ENCODE peak calls at places on chromosomes 3 and 15, in six cellular contexts. One of them, this sample, is unnamed.

GRCh38 chr15:57476533-57476975 is 100.2 kb downstream of the CGNL1 start:
- DNase-seq in testis: no peak
- DNase-seq in cardiac muscle cell: no peak
- DNase-seq in AG10803: peak; percentile 70
- DNase-seq in stomach: no peak
- DNase-seq in progenitor cell of endocrine pancreas: no peak
- DNase-seq in this sample: peak; percentile 50

GRCh38 chr3:38205472-38205805 is 40.1 kb downstream of the OXSR1 start:
- DNase-seq in testis: no peak
- DNase-seq in cardiac muscle cell: no peak
- DNase-seq in AG10803: no peak
- DNase-seq in stomach: no peak
- DNase-seq in progenitor cell of endocrine pancreas: no peak
- DNase-seq in this sample: no peak

GRCh38 chr3:62961874-62962556 is 86.8 kb upstream of the CADPS start:
- DNase-seq in testis: no peak
- DNase-seq in cardiac muscle cell: no peak
- DNase-seq in AG10803: no peak
- DNase-seq in stomach: no peak
- DNase-seq in progenitor cell of endocrine pancreas: no peak
- DNase-seq in this sample: no peak

GRCh38 chr3:177287231-177287630 is 89.9 kb upstream of the TBL1XR1 start:
- DNase-seq in testis: no peak
- DNase-seq in cardiac muscle cell: no peak
- DNase-seq in AG10803: no peak
- DNase-seq in stomach: no peak
- DNase-seq in progenitor cell of endocrine pancreas: no peak
- DNase-seq in this sample: no peak

GRCh38 chr15:44796508-44796907 is 60.2 kb downstream of the TRIM69 start:
- DNase-seq in testis: no peak
- DNase-seq in cardiac muscle cell: no peak
- DNase-seq in AG10803: no peak
- DNase-seq in stomach: no peak
- DNase-seq in progenitor cell of endocrine pancreas: no peak
- DNase-seq in this sample: no peak

GRCh38 chr3:40843851-40844548 is 319.2 kb downstream of the ZNF621 start:
- DNase-seq in testis: no peak
- DNase-seq in cardiac muscle cell: no peak
- DNase-seq in AG10803: no peak
- DNase-seq in stomach: no peak
- DNase-seq in progenitor cell of endocrine pancreas: no peak
- DNase-seq in this sample: peak; percentile 79

GRCh38 chr3:141231923-141232861 is 567 bp downstream of the PXYLP1 start:
- DNase-seq in testis: peak; percentile 39
- DNase-seq in cardiac muscle cell: peak; percentile 58
- DNase-seq in AG10803: no peak
- DNase-seq in stomach: peak; percentile 66
- DNase-seq in progenitor cell of endocrine pancreas: peak; percentile 59
- DNase-seq in this sample: peak; percentile 15

GRCh38 chr3:119580148-119580760 is 962 bp downstream of the ADPRH start:
- DNase-seq in testis: peak; percentile 61
- DNase-seq in cardiac muscle cell: peak; percentile 23
- DNase-seq in AG10803: peak; percentile 14
- DNase-seq in stomach: no peak
- DNase-seq in progenitor cell of endocrine pancreas: no peak
- DNase-seq in this sample: no peak

GRCh38 chr3:29639621-29640290 is 358.9 kb downstream of the RBMS3 start:
- DNase-seq in testis: no peak
- DNase-seq in cardiac muscle cell: no peak
- DNase-seq in AG10803: peak; percentile 40
- DNase-seq in stomach: no peak
- DNase-seq in progenitor cell of endocrine pancreas: no peak
- DNase-seq in this sample: no peak

GRCh38 chr15:99015677-99016568 is 8.3 kb upstream of the PGPEP1L start:
- DNase-seq in testis: no peak
- DNase-seq in cardiac muscle cell: peak; percentile 16
- DNase-seq in AG10803: no peak
- DNase-seq in stomach: peak; percentile 34
- DNase-seq in progenitor cell of endocrine pancreas: peak; percentile 23
- DNase-seq in this sample: no peak

GRCh38 chr3:189841474-189842205 is 210.5 kb downstream of the TP63 start:
- DNase-seq in testis: no peak
- DNase-seq in cardiac muscle cell: no peak
- DNase-seq in AG10803: peak; percentile 76
- DNase-seq in stomach: no peak
- DNase-seq in progenitor cell of endocrine pancreas: no peak
- DNase-seq in this sample: peak; percentile 98

GRCh38 chr15:85021409-85021808 is 39.8 kb downstream of the PDE8A start:
- DNase-seq in testis: no peak
- DNase-seq in cardiac muscle cell: no peak
- DNase-seq in AG10803: no peak
- DNase-seq in stomach: no peak
- DNase-seq in progenitor cell of endocrine pancreas: no peak
- DNase-seq in this sample: no peak
- TF ChIP-seq CTCF in testis: no peak
- TF ChIP-seq CTCF in cardiac muscle cell: no peak
- TF ChIP-seq CTCF in AG10803: no peak
- TF ChIP-seq CTCF in stomach: no peak
- TF ChIP-seq CTCF in progenitor cell of endocrine pancreas: no peak
- TF ChIP-seq CTCF in this sample: no peak

GRCh38 chr3:80526153-80526552 is 758.4 kb upstream of the ROBO1 start:
- DNase-seq in testis: no peak
- DNase-seq in cardiac muscle cell: peak; percentile 15
- DNase-seq in AG10803: no peak
- DNase-seq in stomach: no peak
- DNase-seq in progenitor cell of endocrine pancreas: no peak
- DNase-seq in this sample: no peak
- TF ChIP-seq CTCF in testis: no peak
- TF ChIP-seq CTCF in cardiac muscle cell: no peak
- TF ChIP-seq CTCF in AG10803: no peak
- TF ChIP-seq CTCF in stomach: no peak
- TF ChIP-seq CTCF in progenitor cell of endocrine pancreas: peak; percentile 43
- TF ChIP-seq CTCF in this sample: no peak

DNA sequence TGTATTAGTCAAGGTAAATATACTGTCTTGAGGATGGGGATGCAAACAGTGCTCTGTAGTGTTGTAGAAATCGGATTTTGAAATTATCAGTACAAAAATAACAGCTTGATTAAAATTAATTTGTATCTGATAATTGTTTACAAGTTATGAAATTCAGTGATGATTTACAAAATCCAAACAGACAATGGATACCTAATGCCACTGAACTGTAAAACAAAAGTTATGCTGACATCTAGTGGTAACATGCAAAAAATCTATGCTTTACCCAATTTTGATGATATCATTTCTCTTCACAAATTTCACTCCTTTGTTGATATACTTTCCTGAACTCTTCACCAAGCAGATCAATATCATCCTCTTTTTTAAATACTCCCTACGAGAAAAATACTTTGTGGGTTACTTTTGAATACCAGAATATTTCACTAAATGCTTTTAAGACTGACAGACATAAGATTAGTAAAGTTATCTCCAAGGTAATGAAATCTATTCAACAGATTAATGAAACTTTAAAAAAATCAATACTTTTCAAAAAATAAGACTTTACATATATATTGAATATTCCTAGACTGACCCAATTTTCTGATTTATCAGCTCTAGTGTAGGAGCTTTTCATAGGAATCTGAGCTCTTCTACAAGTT is 36.0 kb downstream of the MNS1 start:
- DNase-seq in testis: no peak
- DNase-seq in cardiac muscle cell: peak; percentile 19
- DNase-seq in AG10803: peak; percentile 40
- DNase-seq in stomach: no peak
- DNase-seq in progenitor cell of endocrine pancreas: no peak
- DNase-seq in this sample: peak; percentile 59
- TF ChIP-seq CTCF in testis: no peak
- TF ChIP-seq CTCF in cardiac muscle cell: peak; percentile 44
- TF ChIP-seq CTCF in AG10803: peak; percentile 63
- TF ChIP-seq CTCF in stomach: no peak
- TF ChIP-seq CTCF in progenitor cell of endocrine pancreas: peak; percentile 66
- TF ChIP-seq CTCF in this sample: peak; percentile 29

GRCh38 chr3:109373933-109374332 is 36.6 kb upstream of the DPPA4 start:
- DNase-seq in testis: no peak
- DNase-seq in cardiac muscle cell: no peak
- DNase-seq in AG10803: no peak
- DNase-seq in stomach: no peak
- DNase-seq in progenitor cell of endocrine pancreas: no peak
- DNase-seq in this sample: no peak

GRCh38 chr3:109372639-109373038 is 35.3 kb upstream of the DPPA4 start:
- DNase-seq in testis: no peak
- DNase-seq in cardiac muscle cell: no peak
- DNase-seq in AG10803: no peak
- DNase-seq in stomach: no peak
- DNase-seq in progenitor cell of endocrine pancreas: no peak
- DNase-seq in this sample: no peak

GRCh38 chr3:109375975-109376374 is 38.6 kb upstream of the DPPA4 start:
- DNase-seq in testis: no peak
- DNase-seq in cardiac muscle cell: no peak
- DNase-seq in AG10803: no peak
- DNase-seq in stomach: no peak
- DNase-seq in progenitor cell of endocrine pancreas: no peak
- DNase-seq in this sample: no peak
- TF ChIP-seq CTCF in testis: no peak
- TF ChIP-seq CTCF in cardiac muscle cell: no peak
- TF ChIP-seq CTCF in AG10803: no peak
- TF ChIP-seq CTCF in stomach: no peak
- TF ChIP-seq CTCF in progenitor cell of endocrine pancreas: no peak
- TF ChIP-seq CTCF in this sample: no peak

GRCh38 chr15:54273928-54274327 is 295.7 kb downstream of the UNC13C start:
- DNase-seq in testis: peak; percentile 43
- DNase-seq in cardiac muscle cell: peak; percentile 3
- DNase-seq in AG10803: no peak
- DNase-seq in stomach: no peak
- DNase-seq in progenitor cell of endocrine pancreas: no peak
- DNase-seq in this sample: no peak
- TF ChIP-seq CTCF in testis: no peak
- TF ChIP-seq CTCF in cardiac muscle cell: no peak
- TF ChIP-seq CTCF in AG10803: no peak
- TF ChIP-seq CTCF in stomach: no peak
- TF ChIP-seq CTCF in progenitor cell of endocrine pancreas: peak; percentile 23
- TF ChIP-seq CTCF in this sample: no peak

DNA sequence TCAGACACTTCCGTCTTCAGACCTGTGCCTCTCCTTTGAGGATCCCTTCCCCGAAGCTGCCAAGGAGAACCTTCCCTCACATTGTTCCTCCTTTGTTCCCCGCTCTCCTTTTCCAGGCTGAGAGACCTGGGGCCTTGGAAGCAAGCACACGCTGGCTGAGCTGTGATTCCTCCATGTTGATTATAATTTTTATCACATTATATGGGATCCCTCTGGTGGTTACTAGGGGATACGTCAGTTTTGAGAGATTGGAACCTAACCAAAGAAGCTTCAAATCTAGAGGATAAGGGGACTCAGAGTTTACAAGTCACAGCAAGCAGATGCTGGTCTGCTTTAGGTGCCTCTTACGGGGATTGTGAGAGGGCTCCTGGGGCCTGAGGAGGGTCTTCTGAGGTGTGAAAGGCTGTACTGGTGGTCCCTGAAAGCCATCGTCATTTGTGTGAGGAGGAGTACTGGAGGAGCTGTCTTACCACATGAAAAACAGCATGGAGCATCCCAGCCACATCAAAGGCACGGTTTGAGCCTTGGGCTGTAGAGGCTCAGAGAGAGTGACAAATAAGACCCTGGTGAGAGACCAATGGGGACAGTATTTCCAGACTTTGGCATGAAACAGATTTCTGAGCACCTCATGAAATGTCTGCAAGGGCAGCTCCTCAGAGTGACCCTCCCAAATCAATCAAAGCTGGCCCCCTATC is 760.1 kb upstream of the CFAP20DC start:
- DNase-seq in testis: peak; percentile 23
- DNase-seq in cardiac muscle cell: no peak
- DNase-seq in AG10803: peak; percentile 39
- DNase-seq in stomach: no peak
- DNase-seq in progenitor cell of endocrine pancreas: no peak
- DNase-seq in this sample: peak; percentile 68
- TF ChIP-seq CTCF in testis: peak; percentile 52
- TF ChIP-seq CTCF in cardiac muscle cell: peak; percentile 41
- TF ChIP-seq CTCF in AG10803: peak; percentile 50
- TF ChIP-seq CTCF in stomach: peak; percentile 13
- TF ChIP-seq CTCF in progenitor cell of endocrine pancreas: peak; percentile 26
- TF ChIP-seq CTCF in this sample: peak; percentile 58

DNA sequence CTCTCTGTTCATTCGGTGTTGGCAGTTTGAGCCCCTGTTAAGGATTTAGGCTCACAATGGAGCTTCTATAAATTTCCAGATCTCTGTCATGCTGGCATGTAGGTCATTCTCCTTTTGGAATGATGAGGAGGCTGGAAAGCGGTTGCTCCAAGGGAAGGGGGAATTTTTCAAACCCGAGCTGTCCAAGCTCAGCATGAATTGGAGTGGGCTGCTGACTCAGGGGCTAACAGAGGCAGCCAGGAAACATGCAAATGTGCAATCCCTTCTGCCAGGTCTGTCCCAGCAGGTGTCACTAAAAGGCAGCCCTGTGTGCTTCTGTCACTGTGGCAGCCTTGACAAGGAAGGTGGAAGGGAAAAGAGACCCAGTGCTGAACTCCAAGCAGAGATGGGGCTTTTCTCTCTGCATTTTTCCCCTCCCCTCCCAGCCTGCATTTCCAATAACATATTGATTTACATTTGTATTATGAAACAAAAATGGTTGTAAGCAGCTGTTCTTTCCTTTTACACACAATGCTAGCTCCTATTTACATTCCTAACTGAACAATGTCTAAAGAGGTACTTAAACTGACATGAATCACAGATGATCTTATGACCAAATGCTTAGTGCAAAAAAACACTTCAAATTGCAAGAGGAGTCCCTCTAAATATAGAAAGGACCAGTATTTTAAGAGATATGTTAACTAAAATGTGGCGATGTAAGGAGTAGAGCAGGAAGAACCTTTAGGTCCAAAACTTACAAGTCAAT is 84.4 kb upstream of the ATP10A start:
- DNase-seq in testis: no peak
- DNase-seq in cardiac muscle cell: peak; percentile 30
- DNase-seq in AG10803: peak; percentile 29
- DNase-seq in stomach: no peak
- DNase-seq in progenitor cell of endocrine pancreas: no peak
- DNase-seq in this sample: no peak
- TF ChIP-seq CTCF in testis: no peak
- TF ChIP-seq CTCF in cardiac muscle cell: no peak
- TF ChIP-seq CTCF in AG10803: peak; percentile 24
- TF ChIP-seq CTCF in stomach: no peak
- TF ChIP-seq CTCF in progenitor cell of endocrine pancreas: peak; percentile 31
- TF ChIP-seq CTCF in this sample: peak; percentile 1